ENCODE peak calls at places on chromosomes 1 and 21, in nine cellular contexts. T is lower lobe of right lung, E is nephron progenitor cell, A is esophagus squamous epithelium, K is OCI-LY7, V is cardiac muscle cell, X is chondrocyte, S is endothelial cell, P is fibroblast of pulmonary artery. L is an unnamed sample.

GRCh38 chr21:46066843-46067331 is 31.0 kb upstream of the COL6A2 start:
- DNase-seq in X (no peak), S (no peak), V (peak), P (peak), E (peak), T (peak), K (no peak), A (no peak), L (peak)

GRCh38 chr1:156295391-156295947 is at the start of gene GLMP:
- DNase-seq in V (peak), S (peak), P (peak), E (peak), A (no peak), T (peak), X (no peak), K (no peak), L (no peak)

GRCh38 chr1:210323957-210324356 is 4.7 kb upstream of the HHAT start:
- DNase-seq in P (no peak), T (no peak), V (no peak), A (no peak), E (no peak), K (no peak), X (no peak), S (no peak), L (no peak)

GRCh38 chr1:209619696-209620483 is 32.3 kb downstream of the LAMB3 start:
- DNase-seq in X (no peak), K (no peak), T (no peak), S (no peak), A (no peak), V (no peak), P (no peak), E (no peak), L (no peak)

GRCh38 chr1:196649990-196650389 is 1.9 kb upstream of the CFH start:
- DNase-seq in P (no peak), V (no peak), E (no peak), X (no peak), S (no peak), K (no peak), T (no peak), A (no peak), L (no peak)

GRCh38 chr1:203629509-203630082 is 3.0 kb downstream of the ATP2B4 start:
- DNase-seq in T (peak), V (peak), P (no peak), S (peak), A (no peak), X (peak), E (peak), K (peak), L (peak)

GRCh38 chr1:228875741-228876140 is 140.5 kb downstream of the RHOU start:
- DNase-seq in A (no peak), K (no peak), S (no peak), P (peak), T (no peak), V (peak), E (no peak), X (no peak), L (no peak)

GRCh38 chr1:210246447-210246846 is 13.9 kb downstream of the SERTAD4 start:
- DNase-seq in V (peak), K (peak), E (no peak), P (no peak), T (no peak), S (no peak), A (no peak), X (no peak), L (no peak)

GRCh38 chr21:46416551-46416950 is 42.1 kb upstream of the DIP2A start:
- DNase-seq in S (no peak), A (no peak), P (no peak), K (no peak), E (no peak), X (peak), V (no peak), T (no peak), L (no peak)

GRCh38 chr1:206479164-206480125 is 9.2 kb downstream of the IKBKE start:
- DNase-seq in X (no peak), E (peak), K (peak), S (peak), T (peak), A (no peak), P (peak), V (peak), L (no peak)

GRCh38 chr1:55015731-55016620 is 17.2 kb downstream of the BSND start:
- DNase-seq in A (no peak), S (no peak), E (no peak), P (no peak), V (no peak), X (no peak), T (no peak), K (no peak), L (no peak)

GRCh38 chr1:54922921-54923421 is 36.0 kb upstream of the DHCR24 start:
- DNase-seq in A (no peak), K (no peak), X (no peak), T (no peak), P (no peak), V (peak), E (no peak), S (no peak), L (no peak)

GRCh38 chr1:113812661-113813135 is 422 bp upstream of the RSBN1 start:
- DNase-seq in V (peak), E (no peak), S (no peak), K (peak), P (no peak), A (no peak), X (no peak), T (no peak), L (no peak)

GRCh38 chr21:20998456-20998789 is 214 bp downstream of the NCAM2 start:
- DNase-seq in X (no peak), V (no peak), S (no peak), A (no peak), K (no peak), E (no peak), T (no peak), P (no peak), L (no peak)

GRCh38 chr1:46065405-46065804 is 67.0 kb downstream of the PIK3R3 start:
- DNase-seq in A (no peak), K (peak), X (no peak), P (no peak), E (no peak), S (no peak), T (no peak), V (no peak), L (no peak)

GRCh38 chr1:19769211-19769932 is 30.3 kb downstream of the TMCO4 start:
- DNase-seq in A (no peak), K (no peak), X (no peak), V (no peak), E (no peak), T (no peak), S (no peak), P (no peak), L (no peak)

GRCh38 chr1:95451054-95451453 is 217.0 kb downstream of the RWDD3 start:
- DNase-seq in X (no peak), V (no peak), K (peak), S (no peak), P (no peak), A (no peak), E (no peak), T (no peak), L (no peak)

GRCh38 chr21:45588086-45588825 is 46.0 kb upstream of the SLC19A1 start:
- DNase-seq in S (no peak), P (no peak), A (no peak), V (no peak), E (no peak), T (no peak), X (no peak), K (no peak), L (peak)

GRCh38 chr1:220767312-220768126 is 19.2 kb upstream of the MTARC1 start:
- DNase-seq in K (no peak), E (no peak), V (peak), P (peak), A (no peak), S (no peak), T (no peak), X (no peak), L (no peak)

GRCh38 chr1:217717959-217718358 is 86.8 kb downstream of the SPATA17 start:
- DNase-seq in E (no peak), P (no peak), A (no peak), S (no peak), K (no peak), T (no peak), V (no peak), X (no peak), L (no peak)

GRCh38 chr1:223401873-223402789 is 8.9 kb downstream of the CCDC185 start:
- DNase-seq in T (no peak), P (peak), A (no peak), S (no peak), E (no peak), X (no peak), K (no peak), V (peak), L (no peak)

GRCh38 chr1:59879556-59879955 is 47.0 kb downstream of the CYP2J2 start:
- DNase-seq in A (no peak), T (peak), X (no peak), P (peak), V (peak), K (peak), S (peak), E (peak), L (peak)

GRCh38 chr1:230158422-230159291 is 91.6 kb downstream of the GALNT2 start:
- DNase-seq in A (no peak), X (no peak), P (no peak), E (no peak), V (no peak), T (no peak), K (no peak), S (no peak), L (no peak)

GRCh38 chr1:205102404-205102803 is 18.1 kb upstream of the TMEM81 start:
- DNase-seq in E (no peak), V (no peak), X (no peak), T (no peak), K (no peak), A (no peak), S (no peak), P (no peak), L (no peak)

GRCh38 chr21:16402752-16403151 is 673.0 kb downstream of the USP25 start:
- DNase-seq in P (no peak), K (no peak), X (no peak), A (no peak), S (no peak), V (no peak), E (no peak), T (no peak), L (no peak)

GRCh38 chr1:31372961-31373896 is at the start of gene FABP3:
- DNase-seq in X (no peak), E (peak), V (peak), K (no peak), A (no peak), P (peak), S (peak), T (peak), L (peak)

GRCh38 chr1:55284856-55285255 is 69.7 kb upstream of the USP24 start:
- DNase-seq in A (no peak), P (peak), E (peak), T (no peak), X (no peak), S (peak), K (peak), V (peak), L (no peak)

GRCh38 chr21:46555678-46556077 is 49.2 kb downstream of the S100B start:
- DNase-seq in K (no peak), A (no peak), T (no peak), S (no peak), X (no peak), E (no peak), P (no peak), V (no peak), L (no peak)

GRCh38 chr1:110986407-110986891 is 22.7 kb upstream of the LRIF1 start:
- DNase-seq in K (no peak), A (no peak), S (no peak), V (no peak), P (no peak), X (no peak), E (no peak), T (no peak), L (no peak)

GRCh38 chr1:76269175-76269574 is 194.6 kb downstream of the ST6GALNAC3 start:
- DNase-seq in E (no peak), A (no peak), T (no peak), K (no peak), S (no peak), X (no peak), V (peak), P (peak), L (no peak)

GRCh38 chr1:113946668-113947387 is 17.7 kb downstream of the HIPK1 start:
- DNase-seq in P (no peak), S (no peak), A (no peak), T (no peak), K (no peak), E (no peak), X (no peak), V (peak), L (no peak)

GRCh38 chr1:87024936-87025537 is 110.6 kb downstream of the HS2ST1 start:
- DNase-seq in T (no peak), X (no peak), A (no peak), E (no peak), P (peak), K (peak), V (peak), S (peak), L (no peak)

GRCh38 chr1:55547441-55547840 is 332.3 kb upstream of the USP24 start:
- DNase-seq in T (no peak), P (no peak), X (no peak), K (no peak), S (no peak), V (no peak), A (no peak), E (no peak), L (no peak)

GRCh38 chr21:45358711-45359310 is 46.2 kb upstream of the COL18A1 start:
- DNase-seq in P (no peak), K (no peak), E (no peak), T (peak), S (no peak), A (no peak), X (peak), V (no peak), L (no peak)

GRCh38 chr1:226940029-226940805 is at the start of gene COQ8A:
- DNase-seq in X (peak), P (peak), T (peak), V (peak), A (peak), K (peak), S (peak), E (peak), L (peak)

GRCh38 chr1:226937940-226938725 is 2.0 kb upstream of the COQ8A start:
- DNase-seq in V (no peak), E (no peak), X (no peak), T (no peak), K (no peak), P (no peak), A (no peak), S (no peak), L (no peak)

GRCh38 chr1:226940806-226941067 is 643 bp downstream of the COQ8A start:
- DNase-seq in P (no peak), A (no peak), S (no peak), X (no peak), V (no peak), E (no peak), T (no peak), K (no peak), L (no peak)

GRCh38 chr1:226938903-226939438 is 1.1 kb upstream of the COQ8A start:
- DNase-seq in A (no peak), P (peak), V (peak), K (peak), S (no peak), E (no peak), X (no peak), T (no peak), L (no peak)

GRCh38 chr1:226939439-226940028 is 560 bp upstream of the COQ8A start:
- DNase-seq in K (peak), S (peak), E (no peak), P (no peak), V (peak), A (no peak), T (peak), X (no peak), L (no peak)
- TF ChIP-seq CTCF in K (peak), S (no peak), E (no peak), P (no peak), V (no peak), A (no peak), T (no peak), X (peak), L (no peak)

DNA sequence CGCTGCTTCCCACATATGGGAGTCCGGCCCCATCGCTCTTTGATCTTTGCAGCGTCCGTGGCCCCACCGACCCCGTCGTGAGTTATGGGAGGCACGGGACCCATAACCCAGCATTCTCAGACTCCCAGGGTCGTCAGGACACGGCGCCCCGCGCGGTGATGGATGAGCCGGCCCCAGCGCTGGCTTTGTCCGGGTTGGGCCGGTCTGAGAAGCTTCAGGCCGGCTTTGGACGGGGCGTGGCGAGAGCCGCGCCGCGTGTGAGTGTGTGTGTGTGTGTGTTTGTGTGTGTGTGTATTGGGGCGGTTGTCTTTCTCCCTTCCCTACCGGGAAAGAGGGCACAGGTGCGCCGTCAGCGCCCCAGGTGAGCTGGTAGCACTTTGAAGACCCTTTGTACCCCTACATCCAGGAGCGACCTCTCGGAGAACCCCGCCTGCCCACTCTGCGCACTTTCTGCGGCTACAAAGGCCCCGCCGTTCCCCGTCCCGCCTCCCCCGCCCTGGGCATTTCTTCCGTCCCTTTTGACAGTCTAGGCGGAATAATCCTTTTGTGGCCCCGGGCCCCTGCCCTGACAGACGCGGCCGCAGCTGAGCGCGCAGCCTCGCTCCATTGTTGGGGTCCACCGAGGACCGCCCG is 725 bp upstream of the DRAXIN start:
- DNase-seq in E (peak), V (no peak), S (no peak), X (no peak), A (no peak), P (no peak), K (no peak), T (no peak), L (peak)
- TF ChIP-seq CTCF in E (no peak), V (no peak), S (no peak), X (no peak), A (no peak), P (no peak), K (no peak), T (no peak), L (no peak)

GRCh38 chr1:108534748-108535147 is 25.2 kb upstream of the EEIG2 start:
- DNase-seq in P (no peak), X (no peak), K (no peak), T (no peak), A (no peak), V (no peak), S (no peak), E (no peak), L (no peak)

GRCh38 chr1:108531429-108531828 is 28.5 kb upstream of the EEIG2 start:
- DNase-seq in T (no peak), V (no peak), X (no peak), K (no peak), P (no peak), A (no peak), S (no peak), E (no peak), L (no peak)

GRCh38 chr1:108537976-108538375 is 21.9 kb upstream of the EEIG2 start:
- DNase-seq in V (peak), K (no peak), T (no peak), E (no peak), P (peak), X (no peak), A (no peak), S (no peak), L (no peak)

GRCh38 chr1:108532730-108533129 is 27.2 kb upstream of the EEIG2 start:
- DNase-seq in S (no peak), E (no peak), T (peak), V (no peak), K (no peak), A (no peak), X (no peak), P (no peak), L (no peak)

DNA sequence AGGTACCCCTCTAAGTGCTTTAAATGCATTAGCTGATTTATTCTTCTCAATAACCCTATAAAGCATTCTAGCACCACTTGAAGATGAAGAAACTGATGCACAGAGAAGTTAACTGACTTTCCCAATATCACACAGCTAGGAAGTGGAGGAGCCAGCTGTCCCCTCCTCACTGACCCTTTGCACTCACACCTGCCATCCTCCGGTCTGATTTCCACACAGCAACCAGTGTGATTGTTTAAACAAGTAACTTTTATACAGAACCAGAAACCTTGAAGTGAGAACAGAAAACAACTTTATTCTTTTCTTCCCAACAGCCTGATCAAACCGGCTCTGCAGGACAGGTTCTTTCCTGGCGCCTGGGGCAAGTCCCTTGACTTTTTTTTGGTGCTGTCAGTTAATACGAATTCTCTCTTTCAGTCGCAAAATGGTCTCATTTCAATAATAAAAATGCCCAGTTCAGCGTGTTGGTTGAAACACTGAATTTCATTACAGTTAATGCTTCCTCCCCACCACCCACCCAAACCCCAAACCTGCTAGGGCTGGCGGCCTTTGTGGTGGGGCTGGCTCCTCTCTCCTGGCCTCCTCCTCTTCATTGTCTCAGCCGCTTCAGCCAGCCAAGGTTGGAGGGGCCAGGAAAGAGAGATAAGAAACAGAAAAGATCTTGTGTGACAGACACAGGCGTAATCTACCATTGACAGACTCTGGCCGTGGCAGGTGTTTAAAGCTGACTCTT is 26.4 kb upstream of the EEIG2 start:
- DNase-seq in X (no peak), K (no peak), S (no peak), P (no peak), V (no peak), T (peak), E (no peak), A (no peak), L (no peak)
- TF ChIP-seq CTCF in X (no peak), K (no peak), S (no peak), P (no peak), V (no peak), T (no peak), E (no peak), A (no peak), L (no peak)

DNA sequence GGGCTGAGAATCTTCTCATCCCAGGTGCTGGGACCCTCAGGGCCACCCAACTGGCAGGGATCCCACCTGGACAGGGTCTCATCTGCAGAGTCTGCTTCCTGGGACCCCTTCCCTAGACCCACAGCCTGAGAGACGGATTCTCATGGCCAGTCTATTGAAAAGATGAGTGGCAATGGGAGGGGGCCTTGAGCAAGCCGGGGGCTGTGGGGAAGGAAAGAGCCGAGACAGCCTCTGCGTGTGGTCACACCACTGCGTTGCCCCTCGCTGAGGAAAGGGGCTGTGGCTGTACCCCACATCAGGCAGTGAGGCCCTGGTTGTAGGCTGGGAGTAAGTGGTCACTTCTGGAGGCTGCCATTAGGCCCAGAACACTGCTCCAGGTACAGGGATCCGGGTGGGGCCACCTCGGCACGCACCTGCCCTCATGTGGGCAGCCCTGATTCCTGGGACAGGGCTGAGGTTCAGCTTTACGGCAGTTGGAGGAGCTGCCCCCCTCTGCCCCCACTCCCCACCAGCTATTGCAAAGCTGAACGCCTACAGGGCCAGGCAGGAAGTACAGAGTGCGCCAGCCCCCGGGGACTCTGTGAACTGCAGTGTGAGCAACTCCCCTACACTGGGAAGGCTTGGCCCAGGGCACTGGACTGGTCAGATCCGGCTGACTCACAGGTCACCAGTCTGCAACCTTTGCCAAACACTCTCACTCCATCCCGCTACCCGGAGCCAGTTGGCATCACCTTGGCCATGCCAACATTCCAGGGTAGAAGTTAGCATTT is 106.9 kb downstream of the RIPK4 start:
- DNase-seq in K (no peak), X (peak), E (peak), A (no peak), T (no peak), P (peak), S (no peak), V (peak), L (no peak)
- TF ChIP-seq CTCF in K (no peak), X (peak), E (no peak), A (no peak), T (no peak), P (peak), S (no peak), V (peak), L (peak)

GRCh38 chr1:78577257-78578100 is 42.8 kb upstream of the IFI44L start:
- DNase-seq in P (peak), A (no peak), V (peak), T (no peak), S (no peak), K (no peak), X (no peak), E (no peak), L (no peak)
- TF ChIP-seq CTCF in P (no peak), A (no peak), V (no peak), T (no peak), S (no peak), K (no peak), X (no peak), E (no peak), L (peak)